ENCODE peak calls at places on chromosome 5, in seven cellular contexts. B is body of pancreas, C is sigmoid colon, R is fibroblast of lung, M is PC-9, A is spleen, H is RWPE1. O is an unnamed sample.

GRCh38 chr5:541148-541887 is 17.1 kb upstream of the SLC9A3 start:
- DNase-seq in A (peak), M (no peak), C (peak), H (no peak), R (no peak), B (no peak), O (peak)

GRCh38 chr5:135209495-135209837 is 175.4 kb upstream of the PITX1 start:
- DNase-seq in A (no peak), R (no peak), M (no peak), C (no peak), B (no peak), H (no peak), O (no peak)

GRCh38 chr5:131825404-131826013 is 28.7 kb upstream of the FNIP1 start:
- DNase-seq in A (no peak), C (no peak), H (no peak), M (no peak), R (no peak), B (no peak), O (no peak)

GRCh38 chr5:37248970-37249819 is at the start of gene CPLANE1:
- DNase-seq in H (peak), R (peak), C (peak), B (peak), M (peak), A (peak), O (peak)

GRCh38 chr5:127944125-127944524 is 139.4 kb upstream of the SLC12A2 start:
- DNase-seq in B (no peak), A (no peak), R (no peak), M (no peak), C (no peak), H (no peak), O (no peak)

GRCh38 chr5:61202213-61202612 is 39.9 kb upstream of the SMIM15 start:
- DNase-seq in H (no peak), C (no peak), R (peak), A (no peak), B (no peak), M (no peak), O (no peak)

GRCh38 chr5:173888473-173889135 is 455 bp downstream of the CPEB4 start:
- DNase-seq in H (no peak), A (peak), R (peak), C (peak), M (no peak), B (no peak), O (peak)

GRCh38 chr5:34038430-34038829 is 4.6 kb downstream of the C1QTNF3 start:
- DNase-seq in B (no peak), C (no peak), A (no peak), H (no peak), R (no peak), M (no peak), O (no peak)

GRCh38 chr5:128869970-128870747 is 95.1 kb upstream of the SLC27A6 start:
- DNase-seq in M (no peak), R (no peak), H (no peak), C (no peak), A (no peak), B (no peak), O (no peak)

GRCh38 chr5:7745882-7746735 is 104.8 kb downstream of the CFAP90 start:
- DNase-seq in R (peak), M (peak), B (peak), H (peak), A (no peak), C (peak), O (peak)

GRCh38 chr5:83077662-83078261 is 415 bp downstream of the XRCC4 start:
- DNase-seq in M (no peak), B (no peak), R (peak), H (peak), C (no peak), A (no peak), O (no peak)

GRCh38 chr5:135019314-135019713 is 14.7 kb downstream of the PITX1 start:
- DNase-seq in A (peak), B (no peak), H (no peak), M (no peak), C (peak), R (no peak), O (peak)

GRCh38 chr5:138111937-138112336 is 27.3 kb downstream of the NME5 start:
- DNase-seq in C (no peak), M (no peak), A (no peak), B (no peak), R (no peak), H (no peak), O (no peak)

GRCh38 chr5:134515801-134516200 is 9.7 kb upstream of the JADE2 start:
- DNase-seq in R (no peak), H (no peak), A (no peak), B (no peak), M (no peak), C (no peak), O (no peak)

GRCh38 chr5:169631360-169631759 is 5.7 kb upstream of the DOCK2 start:
- DNase-seq in A (no peak), M (no peak), R (peak), C (no peak), B (no peak), H (no peak), O (no peak)

GRCh38 chr5:4410151-4410550 is 730.0 kb upstream of the ADAMTS16 start:
- DNase-seq in B (no peak), H (no peak), A (no peak), C (no peak), M (no peak), R (no peak), O (no peak)

GRCh38 chr5:173629628-173630027 is 13.2 kb upstream of the BOD1 start:
- DNase-seq in H (no peak), B (no peak), A (no peak), R (no peak), M (no peak), C (no peak), O (no peak)

GRCh38 chr5:27266184-27266583 is 227.8 kb upstream of the CDH9 start:
- DNase-seq in C (no peak), M (no peak), B (no peak), R (peak), H (no peak), A (no peak), O (no peak)

GRCh38 chr5:84181093-84181492 is 203.6 kb downstream of the EDIL3 start:
- DNase-seq in M (no peak), H (no peak), C (no peak), B (no peak), A (no peak), R (no peak), O (no peak)

GRCh38 chr5:159208508-159209437 is 580 bp downstream of the RNF145 start:
- DNase-seq in A (no peak), M (peak), R (peak), C (peak), B (peak), H (peak), O (peak)

GRCh38 chr5:33513786-33514185 is 73.0 kb downstream of the TARS1 start:
- DNase-seq in C (no peak), A (no peak), B (no peak), M (no peak), R (no peak), H (no peak), O (no peak)

GRCh38 chr5:169494383-169495251 is 89.0 kb upstream of the SPDL1 start:
- DNase-seq in R (no peak), A (no peak), H (no peak), M (no peak), B (no peak), C (peak), O (no peak)

GRCh38 chr5:180098991-180099732 is 27.6 kb upstream of the RNF130 start:
- DNase-seq in R (no peak), B (no peak), A (peak), M (no peak), C (no peak), H (no peak), O (no peak)

GRCh38 chr5:91787718-91788117 is 404.6 kb upstream of the ARRDC3 start:
- DNase-seq in M (no peak), R (peak), C (no peak), H (peak), A (no peak), B (no peak), O (no peak)

GRCh38 chr5:121969660-121970295 is 8.0 kb downstream of the SRFBP1 start:
- DNase-seq in H (no peak), A (no peak), R (peak), B (no peak), M (no peak), C (no peak), O (no peak)
- H3K27ac ChIP-seq in H (no peak), A (no peak), R (peak), B (peak), M (peak), C (peak), O (peak)

GRCh38 chr5:6579535-6579934 is 53.3 kb downstream of the NSUN2 start:
- DNase-seq in B (no peak), H (no peak), M (no peak), R (no peak), A (no peak), C (no peak), O (no peak)
- H3K27ac ChIP-seq in B (no peak), H (no peak), M (no peak), R (no peak), A (no peak), C (no peak), O (no peak)

GRCh38 chr5:123699571-123699970 is 187.6 kb downstream of the CSNK1G3 start:
- DNase-seq in A (no peak), R (no peak), B (no peak), C (no peak), M (no peak), H (no peak), O (no peak)
- H3K27ac ChIP-seq in A (no peak), R (peak), B (no peak), C (peak), M (no peak), H (peak), O (peak)

GRCh38 chr5:88889165-88890069 is 6.4 kb upstream of the MEF2C start:
- DNase-seq in H (no peak), R (peak), M (no peak), A (peak), B (peak), C (peak), O (peak)

GRCh38 chr5:88888291-88888690 is 5.3 kb upstream of the MEF2C start:
- DNase-seq in R (no peak), M (no peak), B (no peak), C (no peak), A (no peak), H (no peak), O (no peak)

GRCh38 chr5:88890070-88890781 is 7.2 kb upstream of the MEF2C start:
- DNase-seq in C (no peak), M (no peak), B (no peak), A (no peak), R (no peak), H (no peak), O (no peak)

GRCh38 chr5:88886756-88887741 is 4.1 kb upstream of the MEF2C start:
- DNase-seq in H (no peak), M (no peak), B (no peak), C (no peak), A (no peak), R (no peak), O (no peak)

GRCh38 chr5:88888799-88889164 is 5.8 kb upstream of the MEF2C start:
- DNase-seq in R (no peak), A (no peak), H (no peak), M (no peak), C (no peak), B (no peak), O (no peak)
- H3K27ac ChIP-seq in R (peak), A (peak), H (no peak), M (no peak), C (peak), B (peak), O (peak)

GRCh38 chr5:176412517-176413254 is 3.7 kb downstream of the CLTB start:
- DNase-seq in H (no peak), R (no peak), B (no peak), A (no peak), M (no peak), C (no peak), O (no peak)
- H3K27ac ChIP-seq in H (peak), R (peak), B (no peak), A (no peak), M (no peak), C (peak), O (peak)

DNA sequence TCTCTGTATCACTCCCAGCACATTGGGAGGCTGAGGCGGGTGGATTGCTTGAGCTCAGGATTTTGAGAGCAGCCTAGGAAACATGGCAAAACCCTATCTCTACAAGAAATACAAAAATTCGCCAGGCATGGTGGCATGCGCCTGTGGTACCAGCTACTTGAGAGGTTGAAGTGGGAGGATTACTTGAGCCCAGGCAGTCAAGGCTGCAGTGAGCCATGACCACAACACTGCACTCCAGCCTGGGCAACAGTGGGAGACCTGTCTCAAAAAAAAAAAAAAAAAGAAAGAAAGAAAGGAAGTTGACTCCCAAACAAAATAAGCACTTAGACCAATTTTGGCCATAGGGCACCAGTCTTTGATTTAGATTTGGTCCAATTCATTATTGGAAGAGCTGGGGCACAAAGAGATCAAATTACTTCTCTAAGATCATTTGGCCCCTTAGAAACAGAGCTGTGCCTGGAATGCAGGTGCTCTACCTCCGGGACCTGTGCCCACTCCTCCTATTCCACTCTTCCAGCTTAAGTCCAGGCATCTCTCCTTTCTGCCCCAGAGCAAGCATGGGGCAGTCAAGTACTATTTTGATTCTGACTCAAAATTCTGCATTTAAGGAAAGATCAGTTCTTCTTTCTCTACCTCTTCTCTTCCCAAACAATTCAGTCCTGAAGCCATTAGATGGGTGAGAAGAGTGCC is 59.0 kb downstream of the ALDH7A1 start:
- DNase-seq in B (no peak), A (no peak), R (no peak), M (no peak), H (no peak), C (no peak), O (no peak)
- H3K27ac ChIP-seq in B (no peak), A (no peak), R (no peak), M (no peak), H (no peak), C (no peak), O (no peak)

DNA sequence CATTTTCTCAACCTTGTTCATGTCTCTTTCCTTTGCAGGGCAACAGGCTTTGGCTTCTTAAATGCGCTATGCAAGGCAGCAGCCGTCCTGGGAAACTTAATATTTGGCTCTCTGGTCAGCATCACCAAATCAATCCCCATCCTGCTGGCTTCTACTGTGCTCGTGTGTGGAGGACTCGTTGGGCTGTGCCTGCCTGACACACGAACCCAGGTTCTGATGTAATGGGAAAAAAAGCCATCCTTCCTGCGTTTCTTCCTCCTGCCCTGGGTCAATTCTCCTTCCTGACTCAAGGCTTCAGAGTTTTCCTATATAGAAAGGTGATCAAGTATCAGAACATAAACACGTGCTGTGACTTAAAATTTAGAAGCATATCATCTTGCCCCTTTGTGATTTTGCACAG is 77.8 kb upstream of the IQGAP2 start:
- DNase-seq in H (no peak), B (no peak), A (no peak), R (no peak), M (no peak), C (no peak), O (no peak)
- H3K27ac ChIP-seq in H (no peak), B (no peak), A (peak), R (no peak), M (no peak), C (no peak), O (no peak)

GRCh38 chr5:150058480-150059126 is 27.8 kb downstream of the CSF1R start:
- DNase-seq in R (peak), M (no peak), A (no peak), B (peak), C (peak), H (peak), O (peak)

GRCh38 chr5:150061538-150061995 is 24.8 kb downstream of the CSF1R start:
- DNase-seq in R (no peak), A (no peak), C (peak), H (no peak), M (no peak), B (no peak), O (peak)

GRCh38 chr5:150062523-150062922 is 23.8 kb downstream of the CSF1R start:
- DNase-seq in A (peak), B (no peak), M (no peak), H (no peak), R (no peak), C (no peak), O (no peak)

GRCh38 chr5:150059623-150060022 is 26.7 kb downstream of the CSF1R start:
- DNase-seq in M (no peak), C (peak), A (no peak), B (no peak), R (no peak), H (no peak), O (peak)

GRCh38 chr5:150060471-150060870 is 25.9 kb downstream of the CSF1R start:
- DNase-seq in H (no peak), R (no peak), A (no peak), C (no peak), M (no peak), B (no peak), O (no peak)
- H3K27ac ChIP-seq in H (no peak), R (no peak), A (no peak), C (no peak), M (no peak), B (no peak), O (no peak)